ENCODE peak calls at places on chromosomes 3 and 15, in ten cellular contexts. I is endothelial cell; M is islet precursor cell; Y is upper lobe of right lung; E is AG04450; S is smooth muscle cell of the brain vasculature; G is COR-L47; D is BJ; Q is activated naive CD8-positive, alpha-beta T cell treated with anti-CD3 and anti-CD28 coated beads, Interleukin-2, amount 50 U/mL, for 24 hours; B is GM12891. U is an unnamed sample.

GRCh38 chr3:123877466-123877865 is 6.7 kb downstream of the MYLK start:
- DNase-seq in G (no peak), S (no peak), I (no peak), Y (no peak), D (no peak), Q (no peak), M (no peak), E (no peak), B (no peak), U (no peak)

GRCh38 chr3:77780621-77781020 is 740.7 kb downstream of the ROBO2 start:
- DNase-seq in Y (no peak), B (no peak), I (no peak), M (no peak), D (no peak), G (no peak), E (no peak), Q (no peak), S (no peak), U (no peak)

GRCh38 chr15:58384667-58385066 is 47.1 kb upstream of the LIPC start:
- DNase-seq in E (no peak), G (no peak), Y (no peak), Q (no peak), M (no peak), D (no peak), S (no peak), B (no peak), I (no peak), U (no peak)

GRCh38 chr3:58531956-58532355 is 5.0 kb downstream of the ACOX2 start:
- DNase-seq in S (no peak), Y (no peak), M (no peak), Q (no peak), I (no peak), E (no peak), B (no peak), D (no peak), G (no peak), U (no peak)

GRCh38 chr3:99817047-99817436 is 620 bp upstream of the CMSS1 start:
- DNase-seq in S (no peak), G (peak), D (no peak), E (no peak), I (peak), B (no peak), Q (peak), M (no peak), Y (no peak), U (no peak)

GRCh38 chr3:141055536-141056445 is 4.6 kb downstream of the SPSB4 start:
- DNase-seq in I (no peak), G (no peak), S (no peak), D (no peak), Q (no peak), E (no peak), M (no peak), Y (no peak), B (no peak), U (no peak)

GRCh38 chr3:70358978-70359580 is 46.6 kb upstream of the MDFIC2 start:
- DNase-seq in B (no peak), E (peak), S (peak), Q (no peak), G (no peak), I (peak), Y (no peak), M (no peak), D (no peak), U (peak)

GRCh38 chr3:172148269-172148668 is 108.9 kb downstream of the FNDC3B start:
- DNase-seq in E (no peak), S (no peak), Q (no peak), G (no peak), I (no peak), M (no peak), Y (no peak), B (no peak), D (no peak), U (no peak)

GRCh38 chr3:49638445-49638844 is 35.7 kb upstream of the APEH start:
- DNase-seq in I (no peak), B (no peak), Q (no peak), E (no peak), D (peak), Y (no peak), M (peak), S (no peak), G (no peak), U (no peak)

GRCh38 chr3:111589303-111590095 is 5.6 kb downstream of the ZBED2 start:
- DNase-seq in Q (no peak), G (no peak), D (no peak), S (no peak), Y (no peak), I (no peak), E (no peak), B (no peak), M (no peak), U (no peak)

GRCh38 chr3:12977117-12977808 is 96.0 kb downstream of the IQSEC1 start:
- DNase-seq in B (no peak), S (no peak), Y (no peak), M (no peak), E (no peak), I (no peak), G (no peak), D (no peak), Q (no peak), U (peak)

GRCh38 chr15:40097968-40098476 is 10.7 kb downstream of the BMF start:
- DNase-seq in E (no peak), Q (no peak), D (no peak), S (no peak), I (no peak), Y (peak), B (no peak), G (no peak), M (no peak), U (peak)

GRCh38 chr15:45112143-45112591 is 1.8 kb downstream of the DUOX2 start:
- DNase-seq in D (no peak), E (no peak), G (no peak), I (no peak), Y (no peak), M (no peak), Q (no peak), S (no peak), B (no peak), U (no peak)

GRCh38 chr3:154161806-154162205 is 40.6 kb downstream of the ARHGEF26 start:
- DNase-seq in E (no peak), D (no peak), S (no peak), Q (no peak), B (no peak), G (no peak), M (no peak), Y (no peak), I (no peak), U (no peak)

GRCh38 chr3:65811050-65811766 is 227.5 kb downstream of the MAGI1 start:
- DNase-seq in B (no peak), M (no peak), I (no peak), Q (no peak), G (no peak), Y (no peak), D (no peak), S (peak), E (no peak), U (no peak)

GRCh38 chr3:4322635-4323034 is 19.5 kb downstream of the SETMAR start:
- DNase-seq in Q (no peak), G (no peak), B (no peak), Y (no peak), M (no peak), E (peak), D (peak), I (no peak), S (no peak), U (no peak)

GRCh38 chr3:101950510-101950909 is 101.2 kb downstream of the NFKBIZ start:
- DNase-seq in Y (no peak), E (no peak), Q (no peak), M (peak), B (no peak), D (peak), G (no peak), I (no peak), S (no peak), U (no peak)

GRCh38 chr3:193870376-193871092 is 265.4 kb upstream of the HES1 start:
- DNase-seq in I (no peak), Q (no peak), Y (no peak), S (no peak), M (peak), D (no peak), B (no peak), E (no peak), G (no peak), U (peak)

GRCh38 chr15:29270169-29270955 is 740 bp upstream of the NSMCE3 start:
- DNase-seq in I (no peak), M (no peak), Y (no peak), Q (no peak), G (no peak), E (no peak), B (no peak), S (no peak), D (no peak), U (no peak)

GRCh38 chr15:88897456-88898194 is 2.3 kb upstream of the HAPLN3 start:
- DNase-seq in G (peak), E (no peak), I (peak), D (no peak), M (peak), B (no peak), Q (peak), Y (peak), S (no peak), U (peak)

GRCh38 chr3:75983609-75984290 is 198.4 kb upstream of the ZNF717 start:
- DNase-seq in S (no peak), Y (no peak), I (no peak), D (no peak), G (no peak), Q (no peak), B (no peak), M (no peak), E (no peak), U (no peak)

GRCh38 chr3:194908972-194909371 is 223.3 kb downstream of the FAM43A start:
- DNase-seq in D (no peak), M (no peak), S (no peak), Q (no peak), B (no peak), Y (no peak), E (no peak), G (no peak), I (no peak), U (no peak)

GRCh38 chr3:121834079-121834730 is 655 bp downstream of the IQCB1 start:
- DNase-seq in Y (no peak), E (no peak), Q (no peak), D (no peak), G (peak), B (no peak), I (no peak), M (no peak), S (peak), U (no peak)